ENCODE peak calls at places on chromosomes 16 and 17, in five cellular contexts. I, B, J, R and S are unnamed samples.
A peak's percentile ranks its signal among the peaks of the same experiment; 100 is the strongest.

GRCh38 chr16:63361032-63361624 is 1324.9 kb upstream of the CDH8 start:
- DNase-seq in I (no peak), B (peak; percentile 28), J (no peak), R (peak; percentile 62), S (peak; percentile 26)

GRCh38 chr17:10657866-10658265 is 757 bp upstream of the MYH3 start:
- DNase-seq in I (no peak), B (no peak), J (no peak), R (no peak), S (no peak)

GRCh38 chr16:4689091-4689671 is 4.2 kb upstream of the NUDT16L1 start:
- DNase-seq in I (peak; percentile 21), B (no peak), J (no peak), R (no peak), S (no peak)

GRCh38 chr16:1920727-1921155 is 2.5 kb upstream of the HS3ST6 start:
- DNase-seq in I (no peak), B (no peak), J (no peak), R (peak; percentile 70), S (no peak)

GRCh38 chr17:306536-307294 is 45.9 kb downstream of the RPH3AL start:
- DNase-seq in I (no peak), B (no peak), J (no peak), R (no peak), S (no peak)

GRCh38 chr17:63834431-63835166 is 7.1 kb upstream of the FTSJ3 start:
- DNase-seq in I (no peak), B (peak; percentile 72), J (peak; percentile 47), R (peak; percentile 83), S (peak; percentile 46)

GRCh38 chr17:2176484-2177175 is 121.7 kb downstream of the HIC1 start:
- DNase-seq in I (no peak), B (no peak), J (no peak), R (no peak), S (no peak)

GRCh38 chr16:53960954-53961616 is 257.1 kb downstream of the FTO start:
- DNase-seq in I (no peak), B (no peak), J (no peak), R (peak; percentile 59), S (no peak)

GRCh38 chr17:32327911-32328310 is 14.1 kb downstream of the C17orf75 start:
- DNase-seq in I (no peak), B (no peak), J (no peak), R (no peak), S (no peak)

GRCh38 chr17:46940692-46941404 is 17.9 kb downstream of the GOSR2 start:
- DNase-seq in I (peak; percentile 69), B (peak; percentile 49), J (peak; percentile 76), R (peak; percentile 90), S (no peak)

GRCh38 chr17:81870155-81870977 is 771 bp downstream of the ARHGDIA start:
- DNase-seq in I (no peak), B (peak; percentile 57), J (peak; percentile 45), R (peak; percentile 39), S (no peak)

GRCh38 chr16:86530251-86531192 is 20.2 kb downstream of the FOXF1 start:
- DNase-seq in I (peak; percentile 79), B (no peak), J (no peak), R (no peak), S (no peak)

GRCh38 chr17:2396568-2397246 is 4.2 kb downstream of the MNT start:
- DNase-seq in I (peak; percentile 95), B (peak; percentile 95), J (peak; percentile 94), R (peak; percentile 98), S (no peak)

GRCh38 chr16:14405611-14406537 is 224.2 kb downstream of the PARN start:
- DNase-seq in I (peak; percentile 38), B (no peak), J (no peak), R (peak; percentile 36), S (no peak)

GRCh38 chr16:21001262-21001661 is 100.7 kb downstream of the LYRM1 start:
- DNase-seq in I (no peak), B (no peak), J (no peak), R (peak; percentile 35), S (peak; percentile 1)

GRCh38 chr16:84933774-84934571 is 77.4 kb downstream of the ZDHHC7 start:
- DNase-seq in I (peak; percentile 87), B (no peak), J (peak; percentile 85), R (no peak), S (no peak)

GRCh38 chr16:82507271-82507670 is 119.5 kb upstream of the CDH13 start:
- DNase-seq in I (no peak), B (no peak), J (no peak), R (no peak), S (no peak)

GRCh38 chr16:4695473-4696171 is 2.3 kb downstream of the NUDT16L1 start:
- DNase-seq in I (no peak), B (no peak), J (no peak), R (no peak), S (no peak)

GRCh38 chr17:17785407-17785806 is 51.4 kb downstream of the SREBF1 start:
- DNase-seq in I (peak; percentile 36), B (no peak), J (no peak), R (no peak), S (no peak)

GRCh38 chr16:85293899-85294642 is 181.8 kb upstream of the CIBAR2 start:
- DNase-seq in I (no peak), B (no peak), J (no peak), R (no peak), S (no peak)

GRCh38 chr17:49616086-49616485 is 40.4 kb downstream of the NXPH3 start:
- DNase-seq in I (no peak), B (no peak), J (no peak), R (no peak), S (no peak)

GRCh38 chr16:85897384-85897783 is 1.6 kb upstream of the IRF8 start:
- DNase-seq in I (no peak), B (no peak), J (no peak), R (no peak), S (no peak)

GRCh38 chr17:6449307-6449706 is 5.1 kb downstream of the PIMREG start:
- DNase-seq in I (no peak), B (no peak), J (no peak), R (no peak), S (no peak)

GRCh38 chr16:31202402-31203385 is at the start of gene PYCARD:
- DNase-seq in I (peak; percentile 41), B (peak; percentile 49), J (peak; percentile 72), R (peak; percentile 43), S (no peak)

GRCh38 chr16:12097523-12098428 is 121.2 kb downstream of the SNX29 start:
- DNase-seq in I (peak; percentile 80), B (peak; percentile 11), J (peak; percentile 51), R (no peak), S (no peak)

GRCh38 chr17:73532441-73532901 is 111.8 kb downstream of the SDK2 start:
- DNase-seq in I (no peak), B (no peak), J (no peak), R (peak; percentile 26), S (no peak)

GRCh38 chr17:63772801-63773271 is 561 bp downstream of the CCDC47 start:
- DNase-seq in I (no peak), B (peak; percentile 44), J (no peak), R (peak; percentile 30), S (no peak)

DNA sequence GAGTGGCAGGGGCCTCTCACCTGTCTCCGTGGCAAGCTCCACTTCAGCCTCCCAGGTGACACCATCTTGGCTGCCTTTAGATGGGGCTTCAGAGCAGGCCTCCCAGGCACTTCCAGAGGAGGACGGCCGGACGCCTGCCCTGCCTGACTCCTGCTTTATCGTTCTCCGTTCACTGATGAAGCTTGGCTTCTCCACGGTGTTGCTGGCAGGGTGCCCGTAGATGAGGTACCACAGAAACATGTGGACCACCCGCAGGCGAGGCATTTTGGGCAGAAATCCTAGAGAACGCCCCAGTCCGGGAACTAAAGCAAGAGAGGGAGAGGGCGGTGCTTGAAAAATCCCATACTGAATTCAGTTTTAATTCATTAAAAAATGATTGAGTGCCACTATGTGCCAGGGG is 54.5 kb downstream of the GTF3C1 start:
- DNase-seq in I (peak; percentile 76), B (no peak), J (no peak), R (no peak), S (no peak)
- H3K36me3 ChIP-seq in I (no peaks in the 10 kb centered on the region), B (peaks cover 28% of the 10 kb centered on the region), J (no peaks in the 10 kb centered on the region), R (peaks cover 80% of the 10 kb centered on the region), S (peaks cover 50% of the 10 kb centered on the region)

GRCh38 chr16:46673320-46674013 is 15.5 kb downstream of the VPS35 start:
- DNase-seq in I (no peak), B (peak; percentile 52), J (peak; percentile 52), R (peak; percentile 83), S (no peak)
- H3K36me3 ChIP-seq in I (no peaks in the 10 kb centered on the region), B (peaks cover 47% of the 10 kb centered on the region), J (no peaks in the 10 kb centered on the region), R (peaks cover 72% of the 10 kb centered on the region), S (peaks cover 10% of the 10 kb centered on the region)

DNA sequence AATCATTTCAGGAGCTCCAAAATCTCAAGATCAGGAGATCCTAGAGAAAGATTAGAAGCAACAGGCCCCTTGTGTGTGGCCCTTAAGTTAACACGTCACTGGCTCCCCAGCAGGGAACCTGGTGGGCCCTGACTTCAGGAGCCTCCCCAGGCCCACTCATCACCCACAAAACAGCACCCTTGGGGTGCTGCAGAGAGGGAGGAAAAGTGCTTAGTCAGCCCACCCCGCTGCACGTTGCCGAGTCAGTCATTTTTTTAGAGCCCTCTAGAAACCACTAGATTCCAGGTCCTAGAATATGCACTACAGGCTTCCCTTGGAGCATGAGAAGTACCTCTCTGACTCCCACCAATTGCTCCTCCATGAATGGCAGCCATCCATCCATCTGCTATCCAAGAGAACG is 156.6 kb downstream of the XYLT1 start:
- DNase-seq in I (no peak), B (no peak), J (no peak), R (no peak), S (no peak)
- H3K36me3 ChIP-seq in I (no peaks in the 10 kb centered on the region), B (no peaks in the 10 kb centered on the region), J (no peaks in the 10 kb centered on the region), R (no peaks in the 10 kb centered on the region), S (no peaks in the 10 kb centered on the region)

GRCh38 chr17:44925731-44926697 is 10.7 kb upstream of the GFAP start:
- DNase-seq in I (no peak), B (no peak), J (no peak), R (no peak), S (no peak)
- H3K36me3 ChIP-seq in I (no peaks in the 10 kb centered on the region), B (peaks cover 24% of the 10 kb centered on the region), J (no peaks in the 10 kb centered on the region), R (peaks cover 4% of the 10 kb centered on the region), S (peaks cover 2% of the 10 kb centered on the region)

DNA sequence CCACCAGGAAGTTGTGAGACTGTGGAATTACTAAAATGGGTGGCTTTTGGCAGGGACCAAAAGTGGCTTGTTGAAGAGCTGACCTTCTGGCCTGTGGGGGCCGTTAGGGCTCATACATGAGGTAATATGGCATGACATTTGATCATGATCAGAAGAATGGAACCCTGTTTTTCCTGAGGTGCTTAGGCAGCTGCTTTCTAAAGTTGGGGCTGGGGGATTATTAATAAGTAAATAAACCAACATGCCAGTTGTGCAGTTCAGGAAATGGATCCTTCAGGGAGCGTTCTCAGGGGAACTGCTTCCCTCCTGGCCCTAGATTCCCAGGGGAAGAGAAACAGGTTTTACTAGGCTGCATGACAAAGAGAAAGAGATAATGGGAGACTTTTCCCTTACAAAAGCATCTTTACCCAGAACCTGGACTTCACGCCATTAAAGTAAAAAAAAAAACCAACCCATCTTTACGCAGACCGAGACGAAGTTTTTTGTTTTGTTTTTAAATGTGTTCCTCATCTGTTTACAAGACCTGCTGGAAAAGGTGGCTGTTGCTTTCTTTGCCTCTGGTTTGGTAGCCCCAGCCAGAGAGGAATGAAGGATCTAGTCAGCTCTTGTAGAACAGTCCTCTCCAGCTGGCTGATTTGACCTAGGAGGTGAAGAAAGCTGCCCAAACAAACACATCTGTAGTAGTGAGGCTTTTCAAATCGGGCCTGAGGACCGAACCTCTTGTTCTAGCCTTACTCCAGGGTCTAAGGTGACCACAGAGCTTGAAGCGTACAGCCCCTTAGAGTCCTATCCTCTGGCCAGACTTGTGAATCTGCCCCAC is 22.7 kb downstream of the YPEL2 start:
- DNase-seq in I (no peak), B (no peak), J (no peak), R (no peak), S (no peak)
- H3K36me3 ChIP-seq in I (no peaks in the 10 kb centered on the region), B (no peaks in the 10 kb centered on the region), J (no peaks in the 10 kb centered on the region), R (peaks cover 21% of the 10 kb centered on the region), S (no peaks in the 10 kb centered on the region)